ENCODE peak calls at places on chromosomes 5 and 9, in nine cellular contexts. P, K, F, O, H, L, V, S and C are unnamed samples.

GRCh38 chr5:171419663-171420428 is 399 bp downstream of the FGF18 start:
- DNase-seq in H (peak; percentile 29), O (peak; percentile 44), L (no peak), V (no peak), P (no peak), F (no peak), K (peak; percentile 55), S (no peak), C (no peak)

GRCh38 chr9:77954619-77955018 is 77.0 kb downstream of the GNAQ start:
- DNase-seq in S (no peak), V (no peak), O (no peak), K (no peak), L (no peak), F (no peak), P (no peak), H (no peak), C (no peak)

GRCh38 chr5:102796481-102796880 is 41.4 kb downstream of the PAM start:
- DNase-seq in V (no peak), K (no peak), S (no peak), H (no peak), F (no peak), O (no peak), P (no peak), L (no peak), C (no peak)

GRCh38 chr5:181203093-181203711 is 1.8 kb downstream of the TRIM7 start:
- DNase-seq in V (no peak), H (no peak), O (no peak), F (no peak), L (no peak), K (no peak), P (no peak), S (no peak), C (no peak)

GRCh38 chr9:133113163-133113927 is 7.7 kb downstream of the RALGDS start:
- DNase-seq in O (no peak), H (no peak), K (no peak), S (no peak), V (no peak), P (no peak), F (peak; percentile 44), L (no peak), C (no peak)

GRCh38 chr9:16925426-16925825 is 55.0 kb upstream of the BNC2 start:
- DNase-seq in H (no peak), S (no peak), P (no peak), F (no peak), L (no peak), K (no peak), V (no peak), O (no peak), C (no peak)

GRCh38 chr9:97753975-97754374 is 56.8 kb upstream of the XPA start:
- DNase-seq in O (no peak), L (no peak), F (no peak), S (no peak), H (no peak), P (peak; percentile 8), K (no peak), V (no peak), C (no peak)

GRCh38 chr9:32579706-32580331 is 6.9 kb upstream of the NDUFB6 start:
- DNase-seq in F (peak; percentile 57), V (peak; percentile 81), H (peak; percentile 49), P (peak; percentile 84), L (peak; percentile 63), K (peak; percentile 45), O (peak; percentile 71), S (peak; percentile 1), C (peak; percentile 79)

GRCh38 chr5:57442080-57442839 is 40.4 kb downstream of the ACTBL2 start:
- DNase-seq in P (no peak), S (no peak), F (no peak), H (no peak), K (no peak), L (no peak), O (no peak), V (no peak), C (no peak)

GRCh38 chr5:126544087-126544740 is 50.8 kb downstream of the ALDH7A1 start:
- DNase-seq in V (peak; percentile 64), O (peak; percentile 14), H (peak; percentile 29), S (no peak), L (no peak), P (peak; percentile 58), F (no peak), K (peak; percentile 61), C (no peak)

GRCh38 chr9:132087438-132088030 is 7.9 kb upstream of the MED27 start:
- DNase-seq in K (no peak), V (no peak), O (no peak), H (no peak), L (no peak), F (no peak), P (no peak), S (no peak), C (no peak)

GRCh38 chr5:125719681-125720676 is 703.2 kb upstream of the GRAMD2B start:
- DNase-seq in K (peak; percentile 52), S (no peak), F (no peak), L (no peak), H (peak; percentile 96), P (no peak), V (no peak), O (no peak), C (no peak)

GRCh38 chr5:79746645-79747044 is 57.0 kb downstream of the CMYA5 start:
- DNase-seq in V (no peak), O (no peak), F (no peak), S (no peak), L (no peak), H (no peak), K (no peak), P (no peak), C (no peak)

GRCh38 chr9:124770359-124771020 is 621 bp downstream of the NR6A1 start:
- DNase-seq in F (peak; percentile 14), P (no peak), L (no peak), H (peak; percentile 38), K (peak; percentile 41), O (peak; percentile 22), V (peak; percentile 69), S (no peak), C (no peak)

GRCh38 chr5:126659805-126660483 is 59.2 kb downstream of the PHAX start:
- DNase-seq in F (no peak), V (no peak), P (no peak), H (no peak), L (no peak), K (no peak), O (no peak), S (no peak), C (no peak)

GRCh38 chr9:136093995-136094881 is 851 bp downstream of the NACC2 start:
- DNase-seq in F (peak; percentile 18), P (peak; percentile 77), S (no peak), V (peak; percentile 75), K (peak; percentile 56), H (no peak), O (peak; percentile 63), L (no peak), C (peak; percentile 35)

GRCh38 chr5:1054018-1054798 is 45.6 kb downstream of the NKD2 start:
- DNase-seq in S (no peak), V (no peak), K (no peak), H (no peak), P (no peak), L (no peak), F (no peak), O (no peak), C (no peak)

GRCh38 chr9:84759300-84759750 is 89.8 kb downstream of the NTRK2 start:
- DNase-seq in K (no peak), H (no peak), P (peak; percentile 62), S (no peak), V (no peak), L (no peak), O (peak; percentile 6), F (peak; percentile 18), C (no peak)